ENCODE peak calls at places on chromosomes 11 and 22, in six cellular contexts. One of them, this sample, is unnamed.

GRCh38 chr22:29167032-29167911 is 38.4 kb upstream of the EMID1 start:
- DNase-seq in transverse colon: no peak
- DNase-seq in heart left ventricle: no peak
- DNase-seq in Peyer's patch: peak
- DNase-seq in H1: no peak
- DNase-seq in IMR-90: no peak
- DNase-seq in this sample: no peak

GRCh38 chr11:120390585-120390922 is 54.3 kb downstream of the ARHGEF12 start:
- DNase-seq in transverse colon: no peak
- DNase-seq in Peyer's patch: no peak
- DNase-seq in heart left ventricle: no peak
- DNase-seq in IMR-90: no peak
- DNase-seq in H1: no peak
- DNase-seq in this sample: no peak

GRCh38 chr11:35420371-35420770 is 1.0 kb upstream of the SLC1A2 start:
- DNase-seq in Peyer's patch: no peak
- DNase-seq in heart left ventricle: no peak
- DNase-seq in H1: peak
- DNase-seq in transverse colon: no peak
- DNase-seq in IMR-90: no peak
- DNase-seq in this sample: no peak

GRCh38 chr11:78907636-78908035 is 333.0 kb upstream of the NARS2 start:
- DNase-seq in heart left ventricle: no peak
- DNase-seq in IMR-90: peak
- DNase-seq in transverse colon: no peak
- DNase-seq in H1: no peak
- DNase-seq in Peyer's patch: no peak
- DNase-seq in this sample: no peak

GRCh38 chr22:37282385-37282677 is at the start of gene CYTH4:
- DNase-seq in Peyer's patch: peak
- DNase-seq in heart left ventricle: peak
- DNase-seq in transverse colon: peak
- DNase-seq in H1: no peak
- DNase-seq in IMR-90: no peak
- DNase-seq in this sample: peak

GRCh38 chr22:49712195-49712791 is 115.4 kb downstream of the BRD1 start:
- DNase-seq in Peyer's patch: no peak
- DNase-seq in H1: peak
- DNase-seq in heart left ventricle: no peak
- DNase-seq in transverse colon: no peak
- DNase-seq in IMR-90: no peak
- DNase-seq in this sample: no peak

GRCh38 chr11:118938491-118939411 is 13.0 kb upstream of the BCL9L start:
- DNase-seq in H1: no peak
- DNase-seq in Peyer's patch: no peak
- DNase-seq in IMR-90: peak
- DNase-seq in heart left ventricle: no peak
- DNase-seq in transverse colon: peak
- DNase-seq in this sample: no peak

GRCh38 chr11:42657169-42657568 is 654.6 kb upstream of the API5 start:
- DNase-seq in H1: no peak
- DNase-seq in heart left ventricle: no peak
- DNase-seq in transverse colon: no peak
- DNase-seq in Peyer's patch: no peak
- DNase-seq in IMR-90: no peak
- DNase-seq in this sample: no peak

GRCh38 chr11:117444256-117445096 is 116.8 kb downstream of the CEP164 start:
- DNase-seq in transverse colon: no peak
- DNase-seq in H1: no peak
- DNase-seq in heart left ventricle: no peak
- DNase-seq in IMR-90: no peak
- DNase-seq in Peyer's patch: no peak
- DNase-seq in this sample: no peak

GRCh38 chr11:61390161-61390560 is 2.2 kb upstream of the TMEM216 start:
- DNase-seq in IMR-90: peak
- DNase-seq in heart left ventricle: no peak
- DNase-seq in transverse colon: no peak
- DNase-seq in H1: no peak
- DNase-seq in Peyer's patch: no peak
- DNase-seq in this sample: no peak

GRCh38 chr11:117909611-117910382 is 19.4 kb downstream of the TMPRSS13 start:
- DNase-seq in Peyer's patch: no peak
- DNase-seq in H1: no peak
- DNase-seq in heart left ventricle: no peak
- DNase-seq in transverse colon: no peak
- DNase-seq in IMR-90: no peak
- DNase-seq in this sample: no peak

GRCh38 chr11:79400717-79401330 is 40.0 kb downstream of the TENM4 start:
- DNase-seq in IMR-90: peak
- DNase-seq in heart left ventricle: no peak
- DNase-seq in transverse colon: peak
- DNase-seq in Peyer's patch: no peak
- DNase-seq in H1: peak
- DNase-seq in this sample: no peak

GRCh38 chr11:77211594-77212251 is 83.7 kb downstream of the MYO7A start:
- DNase-seq in transverse colon: no peak
- DNase-seq in heart left ventricle: no peak
- DNase-seq in Peyer's patch: no peak
- DNase-seq in H1: no peak
- DNase-seq in IMR-90: no peak
- DNase-seq in this sample: peak

GRCh38 chr11:10534331-10534730 is 6.7 kb downstream of the RNF141 start:
- DNase-seq in IMR-90: no peak
- DNase-seq in transverse colon: no peak
- DNase-seq in heart left ventricle: no peak
- DNase-seq in H1: no peak
- DNase-seq in Peyer's patch: no peak
- DNase-seq in this sample: no peak

GRCh38 chr11:64777449-64778222 is 706 bp downstream of the SF1 start:
- DNase-seq in Peyer's patch: peak
- DNase-seq in heart left ventricle: peak
- DNase-seq in transverse colon: peak
- DNase-seq in H1: peak
- DNase-seq in IMR-90: peak
- DNase-seq in this sample: peak
- TF ChIP-seq POLR2A in Peyer's patch: peak
- TF ChIP-seq POLR2A in heart left ventricle: no peak
- TF ChIP-seq POLR2A in transverse colon: peak
- TF ChIP-seq POLR2A in H1: peak
- TF ChIP-seq POLR2A in IMR-90: peak
- TF ChIP-seq POLR2A in this sample: no peak

DNA sequence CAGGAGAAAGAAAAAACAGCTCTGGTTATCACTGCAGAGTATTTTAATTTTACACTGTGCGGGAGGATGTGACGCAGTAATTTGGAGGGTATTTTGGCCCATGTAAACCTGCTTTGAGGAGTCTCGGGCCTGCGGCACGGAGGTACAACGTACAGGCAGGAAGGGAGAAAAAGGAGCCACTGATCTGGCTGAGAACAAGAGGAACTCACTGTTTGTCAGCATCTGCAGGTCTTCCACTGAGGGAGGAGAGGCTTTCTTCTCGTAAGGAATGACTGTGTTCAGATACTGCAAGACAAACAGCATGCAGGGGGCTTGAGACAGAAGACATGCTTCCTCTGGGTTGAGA is 44.0 kb downstream of the FEZ1 start:
- DNase-seq in IMR-90: no peak
- DNase-seq in Peyer's patch: no peak
- DNase-seq in transverse colon: no peak
- DNase-seq in heart left ventricle: no peak
- DNase-seq in H1: peak
- DNase-seq in this sample: no peak
- H3K4me3 ChIP-seq in IMR-90: no peak
- H3K4me3 ChIP-seq in Peyer's patch: no peak
- H3K4me3 ChIP-seq in transverse colon: no peak
- H3K4me3 ChIP-seq in heart left ventricle: no peak
- H3K4me3 ChIP-seq in H1: no peak
- H3K4me3 ChIP-seq in this sample: no peak

GRCh38 chr22:25563757-25564319 is 637 bp upstream of the GRK3 start:
- DNase-seq in Peyer's patch: peak
- DNase-seq in H1: no peak
- DNase-seq in IMR-90: peak
- DNase-seq in transverse colon: peak
- DNase-seq in heart left ventricle: peak
- DNase-seq in this sample: peak
- TF ChIP-seq POLR2A in Peyer's patch: no peak
- TF ChIP-seq POLR2A in H1: no peak
- TF ChIP-seq POLR2A in IMR-90: no peak
- TF ChIP-seq POLR2A in transverse colon: no peak
- TF ChIP-seq POLR2A in heart left ventricle: no peak
- TF ChIP-seq POLR2A in this sample: no peak

GRCh38 chr11:114060402-114061052 is 1.0 kb downstream of the ZBTB16 start:
- DNase-seq in heart left ventricle: peak
- DNase-seq in transverse colon: no peak
- DNase-seq in Peyer's patch: no peak
- DNase-seq in IMR-90: no peak
- DNase-seq in H1: peak
- DNase-seq in this sample: no peak
- H3K4me3 ChIP-seq in heart left ventricle: peak
- H3K4me3 ChIP-seq in transverse colon: peak
- H3K4me3 ChIP-seq in Peyer's patch: peak
- H3K4me3 ChIP-seq in IMR-90: peak
- H3K4me3 ChIP-seq in H1: peak
- H3K4me3 ChIP-seq in this sample: peak

DNA sequence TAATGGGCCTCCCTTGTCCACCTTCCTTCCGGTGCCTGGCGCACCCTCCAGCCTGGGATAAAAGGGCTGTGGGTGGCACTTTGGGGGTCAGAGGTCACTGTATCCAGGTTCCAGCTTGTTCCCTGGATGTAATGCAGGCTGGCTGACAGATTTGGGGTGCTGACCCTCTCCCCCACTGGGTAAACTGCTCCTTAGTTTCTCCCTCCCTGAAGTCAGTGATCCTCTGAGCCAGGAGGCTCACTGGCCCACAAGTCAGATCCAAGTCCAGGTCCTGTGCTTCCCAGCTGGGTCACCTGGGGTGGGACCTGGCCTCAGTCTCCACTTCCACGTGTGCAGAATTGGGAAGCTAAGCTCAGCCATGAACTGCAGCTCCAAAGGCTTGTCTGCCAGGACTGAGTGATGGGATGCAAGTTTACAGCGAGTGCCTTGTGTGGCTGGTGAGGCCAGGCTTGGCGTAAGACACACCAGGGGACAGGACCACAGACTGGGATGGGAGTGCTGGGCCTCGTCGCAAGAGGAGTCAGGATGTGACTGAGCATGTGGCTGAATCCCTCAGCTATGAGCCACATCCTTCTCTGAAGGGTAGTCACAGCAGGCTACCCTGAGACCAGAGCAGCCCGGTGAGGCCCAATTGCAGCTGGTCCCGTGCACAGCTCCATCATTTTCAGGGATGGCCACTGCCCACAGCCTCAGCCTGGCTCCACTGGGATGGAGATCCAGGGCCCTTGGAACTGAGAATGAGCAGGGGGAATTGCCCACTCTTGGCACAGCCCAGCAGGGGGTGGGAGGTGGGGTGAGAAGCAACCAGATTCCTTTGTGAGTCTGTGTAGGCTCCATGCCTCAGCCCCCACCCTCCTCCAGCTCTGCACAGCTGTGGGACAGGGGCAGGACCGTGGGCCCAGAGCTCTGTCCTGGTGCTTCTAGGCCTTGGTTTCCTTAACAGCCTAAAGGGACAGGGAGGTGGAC is 7.2 kb downstream of the SHISA8 start:
- DNase-seq in heart left ventricle: no peak
- DNase-seq in H1: no peak
- DNase-seq in transverse colon: no peak
- DNase-seq in Peyer's patch: no peak
- DNase-seq in IMR-90: peak
- DNase-seq in this sample: no peak
- TF ChIP-seq POLR2A in heart left ventricle: no peak
- TF ChIP-seq POLR2A in H1: no peak
- TF ChIP-seq POLR2A in transverse colon: no peak
- TF ChIP-seq POLR2A in Peyer's patch: no peak
- TF ChIP-seq POLR2A in IMR-90: no peak
- TF ChIP-seq POLR2A in this sample: no peak

GRCh38 chr11:63761173-63761572 is 7.4 kb downstream of the ZFTA start:
- DNase-seq in Peyer's patch: no peak
- DNase-seq in transverse colon: no peak
- DNase-seq in H1: peak
- DNase-seq in heart left ventricle: no peak
- DNase-seq in IMR-90: no peak
- DNase-seq in this sample: peak

GRCh38 chr11:63761870-63762661 is 6.5 kb downstream of the ZFTA start:
- DNase-seq in Peyer's patch: no peak
- DNase-seq in H1: peak
- DNase-seq in IMR-90: no peak
- DNase-seq in transverse colon: peak
- DNase-seq in heart left ventricle: peak
- DNase-seq in this sample: peak

GRCh38 chr11:63764201-63764711 is 4.3 kb downstream of the ZFTA start:
- DNase-seq in IMR-90: no peak
- DNase-seq in Peyer's patch: no peak
- DNase-seq in H1: no peak
- DNase-seq in transverse colon: peak
- DNase-seq in heart left ventricle: no peak
- DNase-seq in this sample: no peak

GRCh38 chr11:63763506-63764200 is 4.9 kb downstream of the ZFTA start:
- DNase-seq in IMR-90: no peak
- DNase-seq in Peyer's patch: no peak
- DNase-seq in heart left ventricle: peak
- DNase-seq in H1: peak
- DNase-seq in transverse colon: peak
- DNase-seq in this sample: peak

GRCh38 chr11:63762662-63763505 is 5.7 kb downstream of the ZFTA start:
- DNase-seq in H1: peak
- DNase-seq in transverse colon: peak
- DNase-seq in Peyer's patch: no peak
- DNase-seq in IMR-90: no peak
- DNase-seq in heart left ventricle: peak
- DNase-seq in this sample: no peak
- H3K4me3 ChIP-seq in H1: peak
- H3K4me3 ChIP-seq in transverse colon: peak
- H3K4me3 ChIP-seq in Peyer's patch: peak
- H3K4me3 ChIP-seq in IMR-90: no peak
- H3K4me3 ChIP-seq in heart left ventricle: peak
- H3K4me3 ChIP-seq in this sample: no peak

DNA sequence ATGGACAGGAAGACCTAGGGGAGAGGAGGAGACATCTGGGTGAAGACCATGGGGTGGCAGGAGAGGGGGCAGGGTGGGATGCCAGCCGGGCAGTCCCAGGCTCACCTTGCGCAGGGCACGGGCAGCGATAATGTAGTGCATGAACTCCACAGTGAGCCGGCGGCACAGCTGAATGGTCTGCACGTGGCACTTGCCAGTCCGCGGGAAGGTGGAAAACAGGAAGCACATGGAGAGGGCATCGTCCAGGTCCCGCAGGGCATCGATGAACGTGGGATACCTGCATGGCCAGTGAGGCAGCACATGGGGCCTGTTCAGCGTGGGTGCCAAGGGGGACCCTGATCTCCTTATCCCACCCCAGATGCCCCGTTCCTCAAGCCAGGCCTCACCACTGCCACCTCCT is 7.3 kb downstream of the PES1 start:
- DNase-seq in transverse colon: no peak
- DNase-seq in H1: no peak
- DNase-seq in heart left ventricle: no peak
- DNase-seq in Peyer's patch: no peak
- DNase-seq in IMR-90: no peak
- DNase-seq in this sample: no peak
- TF ChIP-seq POLR2A in transverse colon: no peak
- TF ChIP-seq POLR2A in H1: no peak
- TF ChIP-seq POLR2A in heart left ventricle: no peak
- TF ChIP-seq POLR2A in Peyer's patch: no peak
- TF ChIP-seq POLR2A in IMR-90: no peak
- TF ChIP-seq POLR2A in this sample: no peak

This sample was measured in lower leg skin.